ENCODE peak calls at places on chromosomes 12 and 14, in five cellular contexts. X is GM23248; F is CD4-positive, alpha-beta memory T cell; R is kidney; V is midbrain. E is an unnamed sample.

GRCh38 chr12:15289192-15289591 is 33.1 kb upstream of the PTPRO start:
- DNase-seq in X (no peak), F (no peak), R (no peak), V (no peak), E (no peak)

GRCh38 chr12:84397279-84397678 is 515.3 kb downstream of the SLC6A15 start:
- DNase-seq in X (peak; percentile 37), F (no peak), R (no peak), V (peak; percentile 9), E (no peak)

GRCh38 chr12:47834199-47835016 is 14.7 kb upstream of the HDAC7 start:
- DNase-seq in X (no peak), F (no peak), R (no peak), V (no peak), E (no peak)

GRCh38 chr12:100493371-100494012 is 19.8 kb downstream of the NR1H4 start:
- DNase-seq in X (no peak), F (no peak), R (no peak), V (no peak), E (no peak)

GRCh38 chr12:130651188-130651587 is 64.9 kb downstream of the RIMBP2 start:
- DNase-seq in X (no peak), F (no peak), R (peak; percentile 24), V (no peak), E (no peak)

GRCh38 chr12:92188517-92189188 is 43.0 kb upstream of the BTG1 start:
- DNase-seq in X (no peak), F (no peak), R (no peak), V (no peak), E (no peak)

GRCh38 chr14:46147486-46147885 is 504.1 kb downstream of the RPL10L start:
- DNase-seq in X (no peak), F (no peak), R (no peak), V (no peak), E (no peak)

GRCh38 chr12:85468356-85469157 is 188.5 kb downstream of the ALX1 start:
- DNase-seq in X (peak; percentile 74), F (no peak), R (peak; percentile 59), V (peak; percentile 45), E (no peak)